ENCODE peak calls at places on chromosomes 3 and 15, in six cellular contexts. B is body of pancreas; T is right cardiac atrium; S is DND-41; P is HAP-1; W is CD8-positive, alpha-beta T cell. N is an unnamed sample.

GRCh38 chr15:74725845-74726773 is 781 bp upstream of the CYP1A1 start:
- DNase-seq in P (peak), S (no peak), W (peak), B (peak), T (peak), N (peak)

GRCh38 chr15:52085289-52085688 is 27.3 kb downstream of the BCL2L10 start:
- DNase-seq in W (no peak), T (no peak), B (no peak), S (no peak), P (no peak), N (no peak)

GRCh38 chr3:123816673-123817207 is 67.4 kb downstream of the MYLK start:
- DNase-seq in S (no peak), B (peak), T (no peak), W (no peak), P (no peak), N (no peak)

GRCh38 chr3:53739926-53740325 is 106.3 kb downstream of the CHDH start:
- DNase-seq in P (no peak), B (no peak), T (no peak), W (no peak), S (no peak), N (no peak)

GRCh38 chr15:69976366-69976994 is 121.2 kb downstream of the TLE3 start:
- DNase-seq in S (peak), P (peak), B (peak), T (no peak), W (peak), N (no peak)

GRCh38 chr15:33292718-33293307 is 18.0 kb upstream of the RYR3 start:
- DNase-seq in T (peak), S (peak), W (no peak), B (peak), P (peak), N (peak)

GRCh38 chr3:126212629-126213375 is 32.4 kb upstream of the ALDH1L1 start:
- DNase-seq in B (peak), S (no peak), P (peak), W (no peak), T (peak), N (peak)

GRCh38 chr3:16480861-16481569 is 32.5 kb downstream of the RFTN1 start:
- DNase-seq in B (no peak), T (no peak), W (no peak), P (peak), S (no peak), N (no peak)

GRCh38 chr3:128846501-128846900 is 32.9 kb upstream of the ACAD9 start:
- DNase-seq in W (no peak), T (no peak), P (no peak), S (no peak), B (peak), N (no peak)

GRCh38 chr3:105798381-105798934 is 70.4 kb downstream of the CBLB start:
- DNase-seq in S (no peak), P (no peak), B (no peak), W (no peak), T (no peak), N (no peak)

GRCh38 chr3:57221883-57222282 is 5.6 kb upstream of the APPL1 start:
- DNase-seq in P (no peak), T (no peak), B (no peak), S (no peak), W (no peak), N (no peak)

GRCh38 chr3:134423153-134423552 is 48.9 kb upstream of the AMOTL2 start:
- DNase-seq in W (no peak), B (peak), T (no peak), P (no peak), S (peak), N (no peak)

GRCh38 chr3:73442152-73442551 is 182.6 kb downstream of the PDZRN3 start:
- DNase-seq in W (no peak), S (no peak), T (no peak), B (no peak), P (no peak), N (no peak)

GRCh38 chr3:148366743-148367410 is 330.8 kb upstream of the AGTR1 start:
- DNase-seq in W (no peak), B (no peak), P (no peak), T (no peak), S (no peak), N (no peak)

GRCh38 chr15:76161153-76162049 is 101.6 kb downstream of the TMEM266 start:
- DNase-seq in T (no peak), W (no peak), P (no peak), B (peak), S (no peak), N (no peak)

GRCh38 chr3:172104471-172105072 is 65.2 kb downstream of the FNDC3B start:
- DNase-seq in P (no peak), B (peak), T (peak), W (no peak), S (no peak), N (no peak)

GRCh38 chr3:139267300-139268246 is 76.2 kb upstream of the MRPS22 start:
- DNase-seq in P (no peak), B (peak), T (no peak), W (peak), S (no peak), N (peak)

GRCh38 chr3:123069021-123069381 is 2.2 kb downstream of the PDIA5 start:
- DNase-seq in B (peak), W (peak), T (no peak), S (no peak), P (no peak), N (peak)

GRCh38 chr15:32099097-32099496 is 68.8 kb downstream of the CHRNA7 start:
- DNase-seq in W (no peak), B (no peak), P (no peak), S (no peak), T (no peak), N (no peak)

GRCh38 chr15:51600114-51600513 is 22.5 kb downstream of the DMXL2 start:
- DNase-seq in S (no peak), B (no peak), W (no peak), T (no peak), P (no peak), N (no peak)

GRCh38 chr3:178454714-178455113 is 81.5 kb upstream of the KCNMB2 start:
- DNase-seq in P (no peak), B (peak), T (peak), S (no peak), W (no peak), N (no peak)

GRCh38 chr3:38773528-38773927 is 42.5 kb downstream of the SCN10A start:
- DNase-seq in S (no peak), W (no peak), P (no peak), B (no peak), T (no peak), N (no peak)

GRCh38 chr3:151707216-151707615 is 26.5 kb upstream of the AADACL2 start:
- DNase-seq in S (no peak), B (no peak), T (no peak), P (no peak), W (no peak), N (no peak)

GRCh38 chr15:67548862-67549651 is 6.6 kb downstream of the MAP2K5 start:
- DNase-seq in W (no peak), B (no peak), S (no peak), T (no peak), P (peak), N (no peak)

GRCh38 chr15:83869329-83869728 is 215.4 kb downstream of the ADAMTSL3 start:
- DNase-seq in W (no peak), T (no peak), P (no peak), S (no peak), B (no peak), N (no peak)

GRCh38 chr15:57592836-57593420 is 1.2 kb downstream of the MYZAP start:
- DNase-seq in T (peak), S (no peak), B (no peak), W (no peak), P (no peak), N (no peak)
- H3K4me3 ChIP-seq in T (peak), S (no peak), B (peak), W (no peak), P (no peak), N (no peak)

GRCh38 chr3:170713648-170714047 is 127.8 kb upstream of the SLC7A14 start:
- DNase-seq in P (no peak), B (no peak), S (no peak), T (no peak), W (no peak), N (no peak)
- H3K4me3 ChIP-seq in P (no peak), B (no peak), S (no peak), T (no peak), W (no peak), N (no peak)

DNA sequence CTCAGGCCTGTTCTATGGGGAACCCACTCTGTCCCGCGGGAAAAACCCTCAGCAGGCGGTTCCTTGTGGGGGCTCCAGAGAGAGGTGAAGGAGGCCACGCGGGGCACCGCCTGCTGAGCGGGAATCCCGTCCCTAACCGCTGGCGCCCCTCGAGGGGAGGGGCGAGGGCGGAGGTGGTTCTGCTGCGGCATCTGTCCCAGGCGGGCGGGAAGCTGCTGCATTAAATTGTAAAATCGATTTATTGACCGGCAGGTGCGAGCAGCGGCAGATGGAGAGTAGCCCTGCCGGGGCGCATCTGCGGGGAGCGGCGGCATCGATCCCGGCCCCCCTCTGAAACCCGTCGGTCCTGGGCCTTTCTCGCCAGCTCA is 3.7 kb upstream of the DLL4 start:
- DNase-seq in S (no peak), W (no peak), P (no peak), B (no peak), T (no peak), N (no peak)
- H3K4me3 ChIP-seq in S (no peak), W (no peak), P (no peak), B (no peak), T (no peak), N (no peak)

GRCh38 chr15:71674354-71674753 is 136.0 kb upstream of the NR2E3 start:
- DNase-seq in B (no peak), P (no peak), S (no peak), W (no peak), T (no peak), N (no peak)
- H3K4me3 ChIP-seq in B (no peak), P (no peak), S (no peak), W (no peak), T (no peak), N (no peak)

GRCh38 chr3:46575577-46576222 is 9.6 kb upstream of the LRRC2 start:
- DNase-seq in S (peak), T (no peak), P (no peak), B (no peak), W (no peak), N (no peak)
- H3K4me3 ChIP-seq in S (no peak), T (no peak), P (no peak), B (no peak), W (no peak), N (no peak)

GRCh38 chr3:69087030-69087791 is 2.5 kb downstream of the ARL6IP5 start:
- DNase-seq in B (no peak), W (no peak), T (no peak), S (no peak), P (no peak), N (no peak)
- H3K4me3 ChIP-seq in B (no peak), W (peak), T (peak), S (no peak), P (no peak), N (peak)

DNA sequence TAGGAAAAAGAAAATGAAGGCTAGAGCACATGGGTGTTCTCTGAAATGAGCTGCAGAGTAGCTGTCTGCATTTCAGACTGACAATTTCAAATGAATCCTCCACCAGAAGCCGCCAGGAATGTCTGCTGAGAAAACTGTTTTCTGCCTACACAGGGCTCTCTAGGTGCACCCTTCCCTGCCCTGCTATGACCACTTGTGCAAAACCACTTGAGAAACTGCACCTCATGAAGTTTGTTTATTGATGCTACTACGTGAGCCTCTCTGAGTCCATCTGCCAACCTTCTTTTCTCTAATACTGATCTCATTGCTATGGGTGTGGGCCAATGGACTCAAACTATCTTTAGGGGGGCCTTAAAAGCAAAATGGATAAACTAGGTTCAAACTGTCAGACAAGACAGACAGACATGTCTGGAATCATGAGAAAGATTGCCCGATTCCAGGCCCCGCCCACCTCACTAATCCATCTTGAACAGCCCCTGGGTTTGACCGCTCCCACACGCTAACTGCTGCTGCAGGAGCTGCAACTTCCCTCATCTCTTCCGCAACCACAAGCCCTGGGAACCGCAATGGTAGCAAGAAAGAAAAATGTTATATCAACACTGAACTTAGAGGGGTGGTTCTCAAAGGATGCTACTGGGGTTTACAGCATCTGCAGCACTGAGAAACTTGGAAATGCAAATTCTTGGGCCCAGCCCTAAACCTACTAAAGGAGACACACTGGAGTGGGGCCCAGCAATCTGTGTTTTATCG is 9.0 kb upstream of the CD47 start:
- DNase-seq in W (no peak), B (no peak), T (peak), P (no peak), S (peak), N (no peak)
- H3K4me3 ChIP-seq in W (no peak), B (no peak), T (no peak), P (no peak), S (no peak), N (no peak)

N was measured in right lobe of liver.